ENCODE peak calls at places on chromosomes 6 and 20, in five cellular contexts. G is GM12878; R is right lobe of liver; X is activated T-cell treated with anti-CD3 and anti-CD28 coated beads, Interleukin-2, amount 50 U/mL, for 4 hours; A is activated CD8-positive, alpha-beta T cell treated with anti-CD3 and anti-CD28 coated beads for 36 hours. K is an unnamed sample.

GRCh38 chr6:142353690-142354089 is 51.9 kb downstream of the ADGRG6 start:
- ATAC-seq in G (no peak), R (no peak), X (no peak), A (no peak), K (no peak)

GRCh38 chr6:167965602-167966539 is 31.6 kb upstream of the KIF25 start:
- ATAC-seq in G (no peak), R (peak; percentile 84), X (no peak), A (no peak), K (no peak)

GRCh38 chr20:56504373-56505005 is 20.1 kb upstream of the FAM209A start:
- ATAC-seq in G (peak; percentile 66), R (peak; percentile 43), X (peak; percentile 73), A (peak; percentile 75), K (no peak)

GRCh38 chr6:35933844-35934243 is 12.9 kb upstream of the SRPK1 start:
- ATAC-seq in G (no peak), R (no peak), X (no peak), A (no peak), K (no peak)

GRCh38 chr6:20577280-20577679 is 43.0 kb downstream of the CDKAL1 start:
- ATAC-seq in G (no peak), R (no peak), X (peak; percentile 27), A (no peak), K (no peak)

GRCh38 chr6:2507016-2507415 is 243.7 kb downstream of the MYLK4 start:
- ATAC-seq in G (no peak), R (no peak), X (no peak), A (no peak), K (no peak)

GRCh38 chr20:47713941-47714450 is 71.3 kb downstream of the SULF2 start:
- ATAC-seq in G (no peak), R (peak; percentile 74), X (no peak), A (no peak), K (no peak)

GRCh38 chr20:35146299-35146921 is 726 bp downstream of the EDEM2 start:
- ATAC-seq in G (peak; percentile 34), R (peak; percentile 23), X (peak; percentile 8), A (peak; percentile 11), K (no peak)

GRCh38 chr6:157520117-157520406 is 139.1 kb downstream of the ZDHHC14 start:
- ATAC-seq in G (no peak), R (no peak), X (no peak), A (no peak), K (no peak)

GRCh38 chr6:100289285-100289684 is 175.4 kb downstream of the SIM1 start:
- ATAC-seq in G (no peak), R (no peak), X (no peak), A (no peak), K (no peak)

GRCh38 chr20:34084227-34084923 is 27.7 kb downstream of the EIF2S2 start:
- ATAC-seq in G (no peak), R (no peak), X (no peak), A (no peak), K (no peak)

GRCh38 chr6:137358273-137358672 is 135.9 kb downstream of the OLIG3 start:
- ATAC-seq in G (no peak), R (no peak), X (no peak), A (no peak), K (no peak)

GRCh38 chr6:49409951-49410542 is 53.0 kb downstream of the MMUT start:
- ATAC-seq in G (peak; percentile 91), R (peak; percentile 94), X (no peak), A (peak; percentile 84), K (no peak)

GRCh38 chr20:41395669-41396664 is 29.3 kb upstream of the EMILIN3 start:
- ATAC-seq in G (peak; percentile 22), R (peak; percentile 9), X (no peak), A (no peak), K (no peak)

GRCh38 chr6:104958178-104958520 is 1.2 kb downstream of the LIN28B start:
- ATAC-seq in G (no peak), R (no peak), X (no peak), A (no peak), K (no peak)

GRCh38 chr20:6576721-6577120 is 190.8 kb upstream of the BMP2 start:
- ATAC-seq in G (no peak), R (no peak), X (no peak), A (no peak), K (no peak)

GRCh38 chr6:41505084-41506049 is 40.8 kb upstream of the FOXP4 start:
- ATAC-seq in G (peak; percentile 90), R (peak; percentile 50), X (peak; percentile 54), A (peak; percentile 41), K (peak; percentile 91)

GRCh38 chr6:31559606-31559957 is 12.2 kb downstream of the NFKBIL1 start:
- ATAC-seq in G (peak; percentile 7), R (no peak), X (peak; percentile 13), A (peak; percentile 34), K (peak; percentile 13)

GRCh38 chr6:52491203-52492069 is 71.3 kb downstream of the EFHC1 start:
- ATAC-seq in G (peak; percentile 74), R (no peak), X (no peak), A (no peak), K (peak; percentile 76)

GRCh38 chr6:151380848-151381205 is 10.5 kb downstream of the ZBTB2 start:
- ATAC-seq in G (no peak), R (no peak), X (peak; percentile 8), A (peak; percentile 18), K (peak; percentile 47)